ENCODE peak calls at places on chromosome 17, in six cellular contexts. F, K, U, R, L and M are unnamed samples.

GRCh38 chr17:40060887-40061480 is 1.8 kb upstream of the THRA start:
- ATAC-seq in F (no peak), K (no peak), U (no peak), R (no peak), L (no peak), M (no peak)

GRCh38 chr17:55420067-55420775 is 1.4 kb downstream of the MMD start:
- ATAC-seq in F (peak), K (peak), U (peak), R (peak), L (no peak), M (peak)

GRCh38 chr17:10243905-10244844 is 45.8 kb upstream of the GAS7 start:
- ATAC-seq in F (no peak), K (peak), U (no peak), R (no peak), L (no peak), M (no peak)

GRCh38 chr17:35214631-35215273 is 20.6 kb upstream of the SLC35G3 start:
- ATAC-seq in F (peak), K (no peak), U (peak), R (peak), L (no peak), M (peak)

GRCh38 chr17:45792995-45793755 is 9.1 kb downstream of the CRHR1 start:
- ATAC-seq in F (no peak), K (no peak), U (no peak), R (no peak), L (no peak), M (no peak)

GRCh38 chr17:18252160-18252559 is 6.4 kb downstream of the FLII start:
- ATAC-seq in F (no peak), K (no peak), U (no peak), R (no peak), L (no peak), M (no peak)

GRCh38 chr17:21017256-21017655 is 25.6 kb downstream of the USP22 start:
- ATAC-seq in F (no peak), K (no peak), U (no peak), R (no peak), L (no peak), M (no peak)

GRCh38 chr17:44543905-44544523 is 13.3 kb upstream of the FZD2 start:
- ATAC-seq in F (no peak), K (no peak), U (no peak), R (no peak), L (no peak), M (no peak)

GRCh38 chr17:30091771-30092170 is 24.8 kb upstream of the NSRP1 start:
- ATAC-seq in F (no peak), K (no peak), U (no peak), R (no peak), L (no peak), M (no peak)

GRCh38 chr17:64212122-64212521 is 50.9 kb downstream of the TEX2 start:
- ATAC-seq in F (no peak), K (no peak), U (no peak), R (no peak), L (no peak), M (no peak)

GRCh38 chr17:2707721-2708584 is 3.6 kb downstream of the CLUH start:
- ATAC-seq in F (no peak), K (peak), U (no peak), R (no peak), L (peak), M (no peak)

GRCh38 chr17:69358688-69359596 is 32.0 kb upstream of the ABCA5 start:
- ATAC-seq in F (peak), K (no peak), U (no peak), R (no peak), L (no peak), M (no peak)

GRCh38 chr17:81910840-81911276 is 341 bp downstream of the PCYT2 start:
- ATAC-seq in F (no peak), K (peak), U (peak), R (no peak), L (peak), M (peak)

GRCh38 chr17:38533706-38534497 is 71.8 kb downstream of the SRCIN1 start:
- ATAC-seq in F (no peak), K (no peak), U (no peak), R (no peak), L (no peak), M (no peak)

GRCh38 chr17:78738698-78739097 is 43.4 kb downstream of the CYTH1 start:
- ATAC-seq in F (no peak), K (peak), U (no peak), R (no peak), L (no peak), M (no peak)

GRCh38 chr17:5950871-5951270 is 119.3 kb upstream of the WSCD1 start:
- ATAC-seq in F (no peak), K (no peak), U (no peak), R (no peak), L (no peak), M (no peak)

GRCh38 chr17:34913001-34913400 is 48.3 kb downstream of the CCT6B start:
- ATAC-seq in F (no peak), K (no peak), U (no peak), R (no peak), L (no peak), M (no peak)

GRCh38 chr17:596287-596686 is 118.4 kb downstream of the VPS53 start:
- ATAC-seq in F (no peak), K (peak), U (no peak), R (no peak), L (no peak), M (no peak)

GRCh38 chr17:67411396-67411795 is 34.3 kb downstream of the PITPNC1 start:
- ATAC-seq in F (peak), K (no peak), U (no peak), R (no peak), L (no peak), M (no peak)